ENCODE peak calls at places on chromosome 5, in seven cellular contexts. N, L, U, E, M, H and B are unnamed samples.

GRCh38 chr5:131619102-131619501 is 15.9 kb downstream of the RAPGEF6 start:
- DNase-seq in U (no peak), M (no peak), E (no peak), N (no peak), H (no peak), L (no peak), B (no peak)

GRCh38 chr5:140344683-140345423 is 1.6 kb downstream of the HBEGF start:
- DNase-seq in U (no peak), N (peak; percentile 75), M (no peak), L (no peak), H (no peak), E (no peak), B (no peak)

GRCh38 chr5:150410524-150411244 is 2.0 kb downstream of the CD74 start:
- DNase-seq in N (peak; percentile 84), L (no peak), M (peak; percentile 9), E (peak; percentile 66), U (no peak), H (peak; percentile 50), B (peak; percentile 67)

GRCh38 chr5:154118832-154119442 is 71.6 kb upstream of the GALNT10 start:
- DNase-seq in U (no peak), H (no peak), E (no peak), L (no peak), N (peak; percentile 47), M (peak; percentile 37), B (no peak)

GRCh38 chr5:101878190-101878589 is 417.9 kb downstream of the SLCO4C1 start:
- DNase-seq in L (no peak), M (no peak), H (no peak), E (no peak), N (no peak), U (no peak), B (no peak)

GRCh38 chr5:130529716-130530485 is 625.6 kb downstream of the CHSY3 start:
- DNase-seq in M (no peak), N (no peak), H (no peak), E (no peak), U (no peak), L (no peak), B (no peak)

GRCh38 chr5:171313481-171314206 is 4.6 kb downstream of the TLX3 start:
- DNase-seq in L (no peak), N (no peak), M (no peak), U (no peak), H (no peak), E (no peak), B (no peak)

GRCh38 chr5:1882337-1883119 is at the start of gene IRX4:
- DNase-seq in L (no peak), E (no peak), M (no peak), U (no peak), N (no peak), H (no peak), B (peak; percentile 84)

GRCh38 chr5:17796757-17797398 is 162.6 kb downstream of the TAF11L14 start:
- DNase-seq in E (no peak), H (no peak), M (no peak), U (no peak), N (no peak), L (no peak), B (no peak)

GRCh38 chr5:123819818-123820217 is 307.8 kb downstream of the CSNK1G3 start:
- DNase-seq in U (no peak), M (no peak), N (no peak), E (no peak), L (no peak), H (no peak), B (no peak)

GRCh38 chr5:989961-990530 is 18.6 kb upstream of the NKD2 start:
- DNase-seq in U (peak; percentile 81), L (no peak), H (no peak), E (no peak), N (no peak), M (no peak), B (no peak)

GRCh38 chr5:172497591-172498255 is 43.4 kb upstream of the SH3PXD2B start:
- DNase-seq in N (no peak), M (no peak), E (peak; percentile 34), L (no peak), U (peak; percentile 75), H (no peak), B (no peak)

GRCh38 chr5:167982-168660 is 23.2 kb upstream of the LRRC14B start:
- DNase-seq in N (peak; percentile 94), E (no peak), M (no peak), U (no peak), L (no peak), H (peak; percentile 94), B (no peak)

GRCh38 chr5:90873033-90873517 is 314.5 kb downstream of the ADGRV1 start:
- DNase-seq in L (no peak), U (no peak), E (no peak), M (no peak), N (no peak), H (peak; percentile 39), B (no peak)

GRCh38 chr5:78504726-78505431 is 143.7 kb downstream of the LHFPL2 start:
- DNase-seq in N (peak; percentile 98), H (peak; percentile 90), E (no peak), U (no peak), M (peak; percentile 46), L (no peak), B (no peak)

GRCh38 chr5:154647760-154648143 is 107.4 kb upstream of the LARP1 start:
- DNase-seq in L (no peak), U (no peak), E (no peak), H (no peak), M (no peak), N (no peak), B (no peak)

GRCh38 chr5:118723021-118723338 is 265.4 kb downstream of the DTWD2 start:
- DNase-seq in M (no peak), E (no peak), N (no peak), H (no peak), U (no peak), L (no peak), B (no peak)

GRCh38 chr5:123512631-123513461 is 869 bp downstream of the CSNK1G3 start:
- DNase-seq in M (peak; percentile 5), E (peak; percentile 58), N (peak; percentile 25), H (peak; percentile 33), L (no peak), U (peak; percentile 84), B (peak; percentile 59)